ENCODE peak calls at places on chromosomes 3 and 15, in ten cellular contexts. O is G401, E is endodermal cell, I is glomerular endothelial cell, X is A172, L is Panc1, T is HTR-8/SVneo, K is Caki2, V is B cell, U is mesenchymal stem cell. Q is an unnamed sample.
A peak's percentile ranks its signal among the peaks of the same experiment; 100 is the strongest.

GRCh38 chr15:33405096-33405495 is 94.3 kb downstream of the RYR3 start:
- DNase-seq in O (no peak), E (no peak), I (no peak), X (no peak), L (no peak), T (no peak), K (no peak), V (no peak), U (no peak), Q (no peak)

GRCh38 chr3:177770821-177771220 is 573.5 kb upstream of the TBL1XR1 start:
- DNase-seq in O (peak; percentile 23), E (no peak), I (no peak), X (peak; percentile 19), L (no peak), T (no peak), K (no peak), V (no peak), U (no peak), Q (no peak)

GRCh38 chr15:75107905-75108838 is 84.8 kb downstream of the PPCDC start:
- DNase-seq in O (no peak), E (no peak), I (peak; percentile 60), X (peak; percentile 88), L (no peak), T (peak; percentile 62), K (peak; percentile 80), V (peak; percentile 48), U (peak; percentile 95), Q (no peak)

GRCh38 chr3:44522494-44522933 is 32.5 kb upstream of the ZKSCAN7 start:
- DNase-seq in O (no peak), E (no peak), I (no peak), X (no peak), L (no peak), T (no peak), K (peak; percentile 41), V (no peak), U (peak; percentile 27), Q (no peak)

GRCh38 chr15:82970696-82971095 is 15.3 kb upstream of the RAMAC start:
- DNase-seq in O (no peak), E (no peak), I (no peak), X (no peak), L (no peak), T (no peak), K (no peak), V (no peak), U (no peak), Q (no peak)

GRCh38 chr3:51786247-51786646 is 7.2 kb upstream of the IQCF6 start:
- DNase-seq in O (no peak), E (no peak), I (no peak), X (no peak), L (no peak), T (no peak), K (no peak), V (no peak), U (no peak), Q (no peak)

GRCh38 chr3:5017953-5018531 is 38.8 kb downstream of the BHLHE40 start:
- DNase-seq in O (no peak), E (peak; percentile 76), I (no peak), X (peak; percentile 86), L (no peak), T (no peak), K (peak; percentile 69), V (no peak), U (no peak), Q (no peak)

GRCh38 chr3:190676477-190676876 is 162.6 kb downstream of the IL1RAP start:
- DNase-seq in O (no peak), E (no peak), I (no peak), X (no peak), L (no peak), T (no peak), K (no peak), V (no peak), U (no peak), Q (no peak)

GRCh38 chr15:67930720-67931119 is 90.9 kb upstream of the RNU6-1 start:
- DNase-seq in O (no peak), E (no peak), I (no peak), X (no peak), L (no peak), T (no peak), K (no peak), V (no peak), U (no peak), Q (no peak)

GRCh38 chr3:115113367-115113766 is 33.7 kb downstream of the ZBTB20 start:
- DNase-seq in O (no peak), E (no peak), I (no peak), X (no peak), L (no peak), T (no peak), K (no peak), V (no peak), U (peak; percentile 35), Q (no peak)

GRCh38 chr3:1087066-1087555 is 5.7 kb upstream of the CNTN6 start:
- DNase-seq in O (no peak), E (no peak), I (no peak), X (peak; percentile 38), L (no peak), T (peak; percentile 3), K (peak; percentile 84), V (no peak), U (peak; percentile 89), Q (no peak)